ENCODE peak calls at places on chromosome 21, in eight cellular contexts. A is keratinocyte, T is heart left ventricle, D is ovary, V is SJSA1, N is lower lobe of right lung, E is upper lobe of left lung, M is mammary epithelial cell. U is an unnamed sample. For H3K36me3, the result is how much of the 10 kb centered on the place peaks cover.

GRCh38 chr21:15522148-15522547 is 207.6 kb upstream of the USP25 start:
- DNase-seq in A (no peak), T (no peak), D (no peak), V (no peak), N (no peak), E (peak), M (no peak), U (no peak)

GRCh38 chr21:17514124-17514481 is 1.3 kb downstream of the CXADR start:
- DNase-seq in A (no peak), T (no peak), D (no peak), V (no peak), N (no peak), E (no peak), M (peak), U (no peak)

GRCh38 chr21:30194701-30195299 is 21.1 kb downstream of the CLDN8 start:
- DNase-seq in A (peak), T (no peak), D (no peak), V (no peak), N (no peak), E (no peak), M (peak), U (peak)

GRCh38 chr21:40568756-40569155 is 278.2 kb downstream of the DSCAM start:
- DNase-seq in A (no peak), T (no peak), D (no peak), V (no peak), N (no peak), E (no peak), M (no peak), U (peak)

GRCh38 chr21:39537571-39537970 is 75.2 kb upstream of the B3GALT5 start:
- DNase-seq in A (no peak), T (no peak), D (no peak), V (no peak), N (no peak), E (no peak), M (no peak), U (no peak)

GRCh38 chr21:14116080-14116481 is 94.7 kb downstream of the LIPI start:
- DNase-seq in A (no peak), T (no peak), D (no peak), V (no peak), N (no peak), E (no peak), M (no peak), U (no peak)

GRCh38 chr21:31552826-31553225 is 106.7 kb upstream of the SOD1 start:
- DNase-seq in A (no peak), T (no peak), D (no peak), V (no peak), N (no peak), E (no peak), M (no peak), U (no peak)

GRCh38 chr21:40385883-40386282 is 461.1 kb downstream of the DSCAM start:
- DNase-seq in A (no peak), T (no peak), D (no peak), V (no peak), N (no peak), E (no peak), M (no peak), U (no peak)

GRCh38 chr21:35208810-35209517 is 159.9 kb upstream of the RUNX1 start:
- DNase-seq in A (no peak), T (no peak), D (no peak), V (no peak), N (no peak), E (no peak), M (peak), U (no peak)

GRCh38 chr21:39142972-39143371 is 40.3 kb downstream of the PSMG1 start:
- DNase-seq in A (no peak), T (no peak), D (no peak), V (no peak), N (no peak), E (no peak), M (no peak), U (no peak)

GRCh38 chr21:29641001-29641634 is 298.7 kb downstream of the GRIK1 start:
- DNase-seq in A (no peak), T (no peak), D (no peak), V (no peak), N (no peak), E (no peak), M (no peak), U (no peak)

GRCh38 chr21:40688106-40688850 is 158.7 kb downstream of the DSCAM start:
- DNase-seq in A (no peak), T (no peak), D (no peak), V (no peak), N (no peak), E (no peak), M (no peak), U (no peak)

GRCh38 chr21:17463441-17463840 is 49.4 kb upstream of the CXADR start:
- DNase-seq in A (no peak), T (no peak), D (no peak), V (no peak), N (no peak), E (no peak), M (peak), U (no peak)

GRCh38 chr21:38422067-38422466 is 76.2 kb downstream of the ERG start:
- DNase-seq in A (no peak), T (no peak), D (no peak), V (no peak), N (no peak), E (no peak), M (no peak), U (no peak)

GRCh38 chr21:31556662-31557061 is 102.8 kb upstream of the SOD1 start:
- DNase-seq in A (no peak), T (no peak), D (no peak), V (no peak), N (no peak), E (no peak), M (no peak), U (no peak)

GRCh38 chr21:28737671-28738279 is 254.9 kb downstream of the LTN1 start:
- DNase-seq in A (no peak), T (no peak), D (no peak), V (no peak), N (no peak), E (no peak), M (peak), U (peak)

GRCh38 chr21:44759628-44760285 is 41.9 kb downstream of the UBE2G2 start:
- DNase-seq in A (no peak), T (no peak), D (no peak), V (peak), N (no peak), E (no peak), M (no peak), U (no peak)

GRCh38 chr21:18986197-18986596 is 582.6 kb upstream of the TMPRSS15 start:
- DNase-seq in A (no peak), T (no peak), D (no peak), V (no peak), N (no peak), E (no peak), M (no peak), U (no peak)

GRCh38 chr21:38875694-38876492 is 70.2 kb downstream of the ETS2 start:
- DNase-seq in A (no peak), T (no peak), D (no peak), V (no peak), N (no peak), E (no peak), M (peak), U (no peak)

DNA sequence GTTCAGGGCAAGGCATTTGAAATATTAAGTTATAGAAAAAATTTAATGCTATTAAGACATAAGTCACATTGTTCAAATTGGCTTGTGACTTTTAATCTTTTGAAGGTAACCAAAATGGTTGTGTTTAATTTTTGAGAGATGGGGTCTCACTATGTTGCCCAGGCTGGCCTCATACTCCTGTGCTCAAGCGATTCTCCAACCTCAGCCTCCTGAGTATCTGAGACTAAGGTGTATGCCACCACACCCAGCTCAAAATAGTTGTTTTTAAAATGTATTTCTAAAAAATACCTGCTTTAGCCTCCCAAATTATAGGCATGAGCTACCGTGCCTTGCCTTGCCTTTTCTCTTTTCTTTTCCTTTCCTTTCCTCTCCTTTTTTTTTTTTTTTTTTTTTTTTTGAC is 26.0 kb upstream of the CHAF1B start:
- DNase-seq in A (no peak), T (no peak), D (no peak), V (no peak), N (no peak), E (no peak), M (no peak), U (no peak)
- H3K36me3 ChIP-seq in A (under half), T (half or more), D (under half), V (half or more), N (half or more), E (half or more), M (under half), U (half or more)

GRCh38 chr21:25953196-25953595 is 217.4 kb downstream of the APP start:
- DNase-seq in A (no peak), T (no peak), D (no peak), V (no peak), N (no peak), E (no peak), M (no peak), U (no peak)
- H3K36me3 ChIP-seq in A (under half), T (half or more), D (under half), V (under half), N (under half), E (under half), M (under half), U (half or more)

DNA sequence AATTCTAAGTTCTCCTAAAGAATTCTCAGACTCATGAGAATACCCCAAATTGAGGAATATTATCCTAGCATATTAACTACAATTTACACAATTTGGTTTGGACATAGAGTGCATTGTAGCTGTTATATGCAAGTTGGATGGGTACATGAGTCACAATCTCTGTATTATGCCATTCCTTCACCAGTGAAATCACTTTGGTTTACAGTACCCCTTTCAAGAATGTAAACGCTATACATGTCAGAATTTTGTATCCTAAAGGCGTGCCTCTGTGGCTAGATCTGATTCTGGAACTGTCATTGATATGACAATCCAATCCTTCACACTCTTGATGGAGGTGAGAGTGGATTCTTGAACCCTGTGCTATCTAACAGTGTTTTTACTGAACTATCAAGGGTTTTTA is 6.7 kb upstream of the IL10RB start:
- DNase-seq in A (peak), T (no peak), D (no peak), V (no peak), N (no peak), E (no peak), M (peak), U (no peak)
- H3K36me3 ChIP-seq in A (under half), T (half or more), D (under half), V (under half), N (half or more), E (under half), M (under half), U (under half)

DNA sequence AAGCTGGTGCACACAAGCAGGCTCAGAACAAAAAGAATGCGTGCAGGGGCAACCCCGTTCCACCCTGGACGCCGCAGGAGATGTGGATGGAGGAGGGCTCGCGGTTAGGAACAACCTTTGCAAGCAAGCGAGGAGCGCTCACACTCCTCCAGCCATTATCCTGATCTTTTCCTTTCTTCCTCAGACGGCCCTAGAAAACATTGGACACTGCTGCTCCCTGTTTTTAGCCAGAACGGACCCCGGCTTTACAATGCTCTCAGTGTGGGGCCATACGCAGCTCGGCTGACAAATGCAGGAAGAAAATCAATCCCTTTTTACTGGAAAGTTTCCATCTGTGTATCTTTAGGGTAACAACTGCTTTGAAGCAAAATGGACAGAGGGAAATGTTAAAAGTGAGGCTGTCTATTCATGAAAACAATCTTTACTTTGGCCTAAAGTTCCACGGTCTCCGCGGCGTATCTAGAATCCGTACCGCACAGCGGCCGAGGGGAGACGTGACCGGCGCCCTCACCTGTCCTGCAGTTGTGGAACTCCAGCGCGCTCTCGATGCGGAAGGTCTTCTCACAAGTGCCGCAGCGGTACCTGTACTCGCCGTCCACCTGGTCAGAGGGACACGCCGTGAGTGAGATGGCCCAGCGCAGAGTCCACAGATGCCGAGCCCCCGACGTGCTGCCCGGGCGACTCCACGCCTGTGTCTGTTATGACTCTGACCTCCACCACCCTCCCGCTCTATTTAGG is 44.0 kb downstream of the PRDM15 start:
- DNase-seq in A (no peak), T (no peak), D (peak), V (no peak), N (no peak), E (peak), M (no peak), U (no peak)
- H3K36me3 ChIP-seq in A (under half), T (under half), D (under half), V (under half), N (half or more), E (under half), M (under half), U (under half)

GRCh38 chr21:46243865-46244490 is 15.4 kb upstream of the LSS start:
- DNase-seq in A (no peak), T (no peak), D (no peak), V (no peak), N (no peak), E (no peak), M (no peak), U (no peak)
- H3K36me3 ChIP-seq in A (under half), T (half or more), D (under half), V (half or more), N (half or more), E (half or more), M (under half), U (half or more)

GRCh38 chr21:43744725-43745124 is 25.8 kb downstream of the PDXK start:
- DNase-seq in A (no peak), T (no peak), D (no peak), V (no peak), N (no peak), E (no peak), M (no peak), U (no peak)

GRCh38 chr21:43739648-43740435 is 20.9 kb downstream of the PDXK start:
- DNase-seq in A (no peak), T (no peak), D (no peak), V (no peak), N (no peak), E (peak), M (no peak), U (no peak)

GRCh38 chr21:43743934-43744333 is 25.0 kb downstream of the PDXK start:
- DNase-seq in A (no peak), T (no peak), D (no peak), V (no peak), N (no peak), E (no peak), M (no peak), U (no peak)

GRCh38 chr21:43740497-43741156 is 21.7 kb downstream of the PDXK start:
- DNase-seq in A (no peak), T (no peak), D (peak), V (no peak), N (peak), E (no peak), M (no peak), U (no peak)

DNA sequence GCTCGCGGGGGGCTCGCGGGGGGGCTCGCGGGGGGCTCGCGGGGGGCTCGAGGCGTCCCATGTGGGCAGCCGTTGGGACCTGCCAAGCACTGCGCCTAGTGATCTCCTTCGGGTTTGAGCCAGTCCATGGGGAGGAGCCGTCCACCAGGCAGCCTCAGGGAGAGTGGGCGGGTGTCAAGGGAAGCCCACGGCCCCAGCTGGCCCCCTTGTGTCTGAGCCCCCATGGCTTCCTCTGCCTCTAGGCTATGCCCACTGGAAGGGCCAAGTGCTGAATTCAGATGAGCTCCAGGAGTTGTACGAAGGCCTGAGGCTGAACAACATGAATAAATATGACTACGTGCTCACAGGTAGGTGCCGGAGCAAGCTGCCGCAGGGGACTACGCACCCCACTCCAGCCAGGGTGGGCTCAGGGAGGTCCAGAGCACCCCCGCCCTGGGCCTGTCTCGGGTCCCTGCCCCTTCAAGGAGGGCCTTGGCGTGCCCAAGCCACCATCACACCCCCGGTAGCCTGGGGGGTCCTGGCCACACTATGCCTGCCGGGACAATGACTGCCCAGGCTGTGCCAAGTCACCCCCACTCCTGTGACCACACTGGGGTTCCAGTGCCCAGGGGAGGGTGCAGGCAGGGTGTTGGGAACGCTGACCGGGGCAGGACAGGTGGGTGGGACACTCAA is 22.6 kb downstream of the PDXK start:
- DNase-seq in A (no peak), T (no peak), D (no peak), V (no peak), N (no peak), E (no peak), M (no peak), U (no peak)
- H3K36me3 ChIP-seq in A (under half), T (under half), D (under half), V (under half), N (half or more), E (under half), M (under half), U (under half)

GRCh38 chr21:46399686-46400085 is 59.0 kb upstream of the DIP2A start:
- DNase-seq in A (no peak), T (no peak), D (no peak), V (no peak), N (peak), E (no peak), M (peak), U (no peak)

GRCh38 chr21:46397993-46398392 is 60.7 kb upstream of the DIP2A start:
- DNase-seq in A (no peak), T (no peak), D (no peak), V (no peak), N (no peak), E (no peak), M (no peak), U (no peak)

GRCh38 chr21:46399129-46399528 is 59.6 kb upstream of the DIP2A start:
- DNase-seq in A (no peak), T (no peak), D (no peak), V (no peak), N (no peak), E (no peak), M (no peak), U (no peak)

GRCh38 chr21:46394819-46395152 is 63.9 kb upstream of the DIP2A start:
- DNase-seq in A (no peak), T (no peak), D (no peak), V (no peak), N (no peak), E (no peak), M (no peak), U (peak)

DNA sequence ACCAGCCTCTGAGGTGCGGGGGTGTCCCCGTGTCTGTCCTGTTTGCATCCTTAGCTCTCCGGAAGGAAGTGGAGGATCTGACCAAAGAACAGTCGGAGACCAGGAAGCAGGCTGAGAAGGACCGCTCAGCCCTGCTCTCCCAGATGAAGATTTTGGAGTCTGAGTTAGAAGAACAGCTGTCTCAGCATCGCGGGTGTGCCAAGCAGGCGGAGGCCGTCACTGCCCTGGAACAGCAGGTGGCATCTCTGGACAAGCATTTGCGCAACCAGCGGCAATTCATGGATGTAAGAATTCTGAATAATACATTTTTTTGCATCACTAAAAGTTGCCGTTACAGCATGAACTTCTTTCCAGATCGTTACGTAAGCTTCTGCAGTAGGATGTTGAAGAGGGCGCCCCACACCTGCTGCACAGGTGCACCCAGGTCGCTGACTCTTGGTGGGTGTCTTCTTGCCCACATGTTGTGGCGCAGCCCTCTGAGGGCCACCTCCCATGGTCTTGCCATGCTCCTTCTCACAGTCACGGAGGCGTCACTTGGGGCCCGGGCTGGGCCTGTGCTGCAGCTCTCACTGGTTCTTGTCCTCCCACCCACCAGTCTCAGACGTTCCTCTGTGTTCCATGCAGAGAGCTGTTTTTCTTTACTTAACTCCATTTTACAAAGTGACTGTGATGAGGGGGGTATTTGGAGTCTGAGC is 61.3 kb upstream of the DIP2A start:
- DNase-seq in A (no peak), T (no peak), D (no peak), V (no peak), N (no peak), E (no peak), M (no peak), U (no peak)
- H3K36me3 ChIP-seq in A (under half), T (half or more), D (under half), V (half or more), N (half or more), E (half or more), M (under half), U (under half)

DNA sequence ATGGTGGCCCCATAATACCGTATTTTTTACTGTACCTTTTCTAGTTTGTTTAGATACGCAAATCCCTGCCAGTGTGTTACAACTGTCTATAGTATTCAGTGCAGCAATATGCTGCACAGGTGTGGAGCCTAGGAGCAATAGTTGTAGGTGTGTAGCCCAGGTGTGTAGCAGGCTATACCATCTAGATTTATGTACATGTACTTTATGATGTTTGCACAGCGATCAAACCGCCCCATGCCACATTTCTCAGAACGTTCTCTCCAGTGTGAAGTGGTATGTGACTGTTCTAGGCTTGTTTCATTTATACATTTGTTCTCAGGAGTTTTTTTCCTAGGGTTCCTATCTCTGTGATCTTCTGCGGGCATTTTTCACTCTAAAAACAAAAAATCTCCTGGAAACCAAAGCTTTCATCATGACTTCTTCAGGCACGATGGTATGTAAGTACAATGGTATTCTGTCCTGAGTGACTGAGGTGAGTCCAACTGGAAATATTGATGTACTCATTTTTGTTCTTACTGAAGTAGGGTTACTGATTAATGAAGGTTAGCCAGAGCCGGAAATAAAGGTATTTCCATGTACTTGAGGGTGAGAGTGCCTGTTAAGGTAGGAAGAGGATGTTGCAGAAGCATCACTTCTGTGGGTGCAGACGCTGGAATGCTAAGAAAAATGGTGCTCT is 153.0 kb downstream of the GABPA start:
- DNase-seq in A (no peak), T (no peak), D (no peak), V (no peak), N (no peak), E (no peak), M (no peak), U (no peak)
- H3K36me3 ChIP-seq in A (under half), T (under half), D (under half), V (under half), N (under half), E (under half), M (under half), U (half or more)

GRCh38 chr21:27369234-27369633 is 402.3 kb upstream of the ADAMTS5 start:
- DNase-seq in A (no peak), T (no peak), D (no peak), V (no peak), N (no peak), E (no peak), M (no peak), U (no peak)
- H3K36me3 ChIP-seq in A (under half), T (under half), D (under half), V (under half), N (under half), E (under half), M (under half), U (under half)

U was measured in SJCRH30.